ENCODE peak calls at places on chromosomes 7 and 10, in ten cellular contexts. D is neural progenitor cell; O is brain microvascular endothelial cell; Q is lower lobe of right lung; W is mammary epithelial cell; T is CD4-positive, alpha-beta T cell; Y is heart left ventricle; B is HFFc6; H is progenitor cell of endocrine pancreas; G is dorsolateral prefrontal cortex. E is an unnamed sample.

GRCh38 chr7:55365680-55366460 is 733 bp downstream of the LANCL2 start:
- DNase-seq in D (peak), O (peak), Q (peak), W (peak), T (peak), Y (peak), B (peak), H (peak), G (peak), E (peak)

GRCh38 chr10:96658844-96659243 is 61.5 kb downstream of the PIK3AP1 start:
- DNase-seq in D (no peak), O (no peak), Q (no peak), W (no peak), T (no peak), Y (no peak), B (no peak), H (no peak), G (no peak), E (no peak)

GRCh38 chr10:4384254-4384653 is 441.8 kb upstream of the AKR1E2 start:
- DNase-seq in D (no peak), O (peak), Q (no peak), W (no peak), T (no peak), Y (no peak), B (no peak), H (no peak), G (no peak), E (no peak)

GRCh38 chr10:78450807-78451485 is 417.3 kb downstream of the RPS24 start:
- DNase-seq in D (no peak), O (no peak), Q (no peak), W (no peak), T (no peak), Y (no peak), B (no peak), H (no peak), G (no peak), E (no peak)

GRCh38 chr7:42227931-42228591 is 8.9 kb downstream of the GLI3 start:
- DNase-seq in D (peak), O (peak), Q (no peak), W (peak), T (no peak), Y (peak), B (no peak), H (peak), G (no peak), E (no peak)

GRCh38 chr10:60098676-60099601 is 192.6 kb upstream of the CCDC6 start:
- DNase-seq in D (peak), O (peak), Q (no peak), W (no peak), T (no peak), Y (no peak), B (no peak), H (no peak), G (no peak), E (no peak)

GRCh38 chr7:158407581-158408331 is 179.9 kb downstream of the PTPRN2 start:
- DNase-seq in D (peak), O (peak), Q (no peak), W (peak), T (no peak), Y (no peak), B (peak), H (no peak), G (no peak), E (peak)

GRCh38 chr10:91930939-91931338 is 7.4 kb downstream of the BTAF1 start:
- DNase-seq in D (no peak), O (no peak), Q (no peak), W (no peak), T (no peak), Y (no peak), B (no peak), H (no peak), G (no peak), E (no peak)

GRCh38 chr10:32256613-32257437 is 90.1 kb downstream of the EPC1 start:
- DNase-seq in D (peak), O (peak), Q (peak), W (peak), T (peak), Y (peak), B (peak), H (no peak), G (peak), E (no peak)

GRCh38 chr10:129725482-129725881 is 238.6 kb downstream of the EBF3 start:
- DNase-seq in D (no peak), O (no peak), Q (no peak), W (no peak), T (no peak), Y (no peak), B (no peak), H (no peak), G (no peak), E (no peak)

GRCh38 chr7:2821161-2821841 is 22.8 kb downstream of the GNA12 start:
- DNase-seq in D (peak), O (no peak), Q (no peak), W (peak), T (no peak), Y (no peak), B (peak), H (no peak), G (no peak), E (no peak)

DNA sequence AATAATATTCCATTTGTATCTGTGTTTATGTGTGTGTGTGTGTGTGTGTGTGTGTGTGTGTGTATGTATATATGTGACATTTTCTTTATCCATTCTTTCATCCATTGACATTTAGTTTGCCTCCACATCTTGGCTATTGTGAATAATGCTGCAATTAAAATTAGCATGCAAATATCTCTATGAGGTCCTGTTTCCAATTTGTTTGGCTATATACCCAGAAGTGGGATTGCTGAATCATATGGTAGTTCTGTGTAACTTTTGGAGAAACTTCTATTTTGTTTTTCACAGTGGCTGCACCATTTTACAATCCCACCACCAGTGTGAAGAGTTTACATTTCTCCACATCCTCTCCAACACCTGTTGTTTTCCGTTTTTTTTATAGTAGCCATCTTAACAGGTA is 53.1 kb downstream of the CH25H start:
- DNase-seq in D (no peak), O (no peak), Q (no peak), W (no peak), T (no peak), Y (no peak), B (no peak), H (no peak), G (no peak), E (no peak)
- TF ChIP-seq CTCF in D (no peak), O (no peak), Q (no peak), W (no peak), T (no peak), Y (no peak), B (no peak), H (no peak), G (no peak), E (no peak)

GRCh38 chr10:24944512-24945255 is 7.7 kb downstream of the PRTFDC1 start:
- DNase-seq in D (no peak), O (peak), Q (no peak), W (peak), T (no peak), Y (peak), B (peak), H (no peak), G (no peak), E (no peak)
- TF ChIP-seq CTCF in D (no peak), O (peak), Q (no peak), W (peak), T (no peak), Y (no peak), B (peak), H (no peak), G (no peak), E (no peak)

GRCh38 chr10:72322030-72322279 is 32.8 kb downstream of the DNAJB12 start:
- DNase-seq in D (no peak), O (no peak), Q (no peak), W (no peak), T (no peak), Y (no peak), B (no peak), H (no peak), G (no peak), E (no peak)
- TF ChIP-seq CTCF in D (no peak), O (no peak), Q (no peak), W (no peak), T (no peak), Y (no peak), B (no peak), H (no peak), G (no peak), E (no peak)

DNA sequence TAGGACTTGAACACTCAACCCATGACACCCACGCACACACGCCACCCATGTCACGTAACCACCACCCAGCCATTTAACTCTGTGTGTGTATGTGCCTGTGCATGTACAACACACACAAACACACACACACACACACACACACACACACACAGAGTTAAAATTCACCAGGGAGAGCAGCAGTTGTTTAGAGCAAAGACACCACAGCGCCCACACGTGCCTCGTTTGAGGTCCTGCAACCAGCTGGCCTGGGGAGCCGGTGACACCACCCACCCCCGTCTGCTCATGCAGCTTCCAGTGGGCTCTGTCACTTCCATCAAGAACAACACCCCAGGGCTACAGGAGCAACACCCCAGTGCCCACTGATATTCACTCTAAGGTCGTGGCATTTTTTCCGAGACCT is 97.4 kb downstream of the ELFN1 start:
- DNase-seq in D (peak), O (no peak), Q (no peak), W (no peak), T (no peak), Y (no peak), B (no peak), H (no peak), G (no peak), E (no peak)
- TF ChIP-seq CTCF in D (peak), O (no peak), Q (no peak), W (no peak), T (no peak), Y (peak), B (peak), H (no peak), G (no peak), E (peak)

DNA sequence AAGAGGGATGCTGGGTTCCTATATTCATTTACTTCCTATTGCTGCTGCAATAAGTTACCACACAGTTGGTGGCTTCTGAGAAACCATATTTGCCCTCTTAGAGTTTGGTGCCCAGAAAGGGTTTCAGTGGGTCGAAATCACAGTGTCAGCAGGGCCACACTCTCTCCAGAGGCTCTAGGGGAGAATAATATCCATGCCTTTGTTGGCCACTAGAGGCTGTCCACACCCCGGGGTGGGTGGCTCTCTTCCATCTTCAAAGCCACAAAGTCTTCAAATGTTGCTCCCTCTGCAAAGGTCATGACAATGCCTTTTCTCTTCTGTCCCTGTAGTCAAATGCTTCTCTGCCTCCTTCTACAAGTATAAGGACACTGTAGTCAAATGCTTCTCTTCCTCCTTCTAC is 989.4 kb downstream of the CCSER2 start:
- DNase-seq in D (no peak), O (no peak), Q (no peak), W (no peak), T (no peak), Y (no peak), B (no peak), H (no peak), G (no peak), E (no peak)
- TF ChIP-seq CTCF in D (peak), O (no peak), Q (no peak), W (no peak), T (no peak), Y (peak), B (no peak), H (no peak), G (peak), E (peak)